ENCODE peak calls at places on chromosomes 6 and 20, in six cellular contexts. G is GM23248, B is endodermal cell, O is heart left ventricle, W is kidney, P is Peyer's patch. R is an unnamed sample.

GRCh38 chr6:142294681-142295080 is 7.1 kb upstream of the ADGRG6 start:
- DNase-seq in G (no peak), B (no peak), O (no peak), W (no peak), P (no peak), R (no peak)

GRCh38 chr6:24640166-24640565 is 5.8 kb downstream of the KIAA0319 start:
- DNase-seq in G (no peak), B (no peak), O (no peak), W (no peak), P (no peak), R (no peak)

GRCh38 chr6:53309897-53310291 is 38.9 kb downstream of the ELOVL5 start:
- DNase-seq in G (no peak), B (no peak), O (no peak), W (no peak), P (no peak), R (no peak)

GRCh38 chr20:61246269-61246668 is 5.8 kb upstream of the CDH4 start:
- DNase-seq in G (no peak), B (no peak), O (no peak), W (no peak), P (no peak), R (no peak)

GRCh38 chr6:166616261-166617226 is 10.5 kb downstream of the RPS6KA2 start:
- DNase-seq in G (no peak), B (peak), O (no peak), W (no peak), P (peak), R (no peak)

GRCh38 chr20:62487564-62488086 is 11.8 kb upstream of the GATA5 start:
- DNase-seq in G (no peak), B (peak), O (no peak), W (no peak), P (no peak), R (peak)

GRCh38 chr6:170296746-170297576 is 6.1 kb upstream of the DLL1 start:
- DNase-seq in G (no peak), B (peak), O (no peak), W (no peak), P (no peak), R (peak)

GRCh38 chr6:49826743-49827406 is 39.5 kb downstream of the CRISP1 start:
- DNase-seq in G (no peak), B (no peak), O (no peak), W (no peak), P (no peak), R (no peak)

GRCh38 chr20:49122920-49123319 is 65.2 kb downstream of the STAU1 start:
- DNase-seq in G (no peak), B (no peak), O (no peak), W (no peak), P (no peak), R (no peak)

GRCh38 chr6:16712931-16713484 is 48.3 kb downstream of the ATXN1 start:
- DNase-seq in G (peak), B (peak), O (no peak), W (no peak), P (no peak), R (peak)

GRCh38 chr6:107128175-107128574 is 12.9 kb upstream of the BEND3 start:
- DNase-seq in G (peak), B (no peak), O (no peak), W (no peak), P (no peak), R (no peak)

GRCh38 chr6:24876496-24877465 is 59.0 kb downstream of the RIPOR2 start:
- DNase-seq in G (no peak), B (peak), O (no peak), W (no peak), P (no peak), R (no peak)

GRCh38 chr6:126804255-126805064 is 314.0 kb upstream of the RSPO3 start:
- DNase-seq in G (peak), B (peak), O (no peak), W (no peak), P (no peak), R (peak)

GRCh38 chr20:44594730-44595129 is 12.4 kb downstream of the PKIG start:
- DNase-seq in G (peak), B (no peak), O (no peak), W (no peak), P (no peak), R (no peak)

GRCh38 chr6:131954099-131954774 is 3.1 kb upstream of the CCN2 start:
- DNase-seq in G (peak), B (no peak), O (no peak), W (no peak), P (no peak), R (no peak)

GRCh38 chr6:26432622-26433021 is 7.7 kb upstream of the BTN3A3 start:
- DNase-seq in G (peak), B (no peak), O (no peak), W (no peak), P (no peak), R (no peak)

GRCh38 chr6:44251576-44252524 is 4.9 kb downstream of the HSP90AB1 start:
- DNase-seq in G (no peak), B (no peak), O (no peak), W (no peak), P (no peak), R (no peak)

GRCh38 chr6:28710466-28711191 is 184.9 kb downstream of the GPX5 start:
- DNase-seq in G (no peak), B (peak), O (no peak), W (no peak), P (no peak), R (no peak)

GRCh38 chr6:106608080-106608668 is 21.1 kb downstream of the RTN4IP1 start:
- DNase-seq in G (peak), B (peak), O (no peak), W (no peak), P (no peak), R (peak)

GRCh38 chr6:25193865-25194679 is 85.1 kb upstream of the CARMIL1 start:
- DNase-seq in G (peak), B (no peak), O (no peak), W (no peak), P (no peak), R (no peak)

GRCh38 chr20:32779500-32780215 is 17.5 kb downstream of the DNMT3B start:
- DNase-seq in G (no peak), B (peak), O (no peak), W (no peak), P (no peak), R (no peak)

GRCh38 chr6:35663001-35663400 is 25.7 kb downstream of the FKBP5 start:
- DNase-seq in G (peak), B (peak), O (no peak), W (no peak), P (no peak), R (peak)
- H3K27ac ChIP-seq in G (peak), B (peak), O (no peak), W (no peak), P (no peak), R (peak)

GRCh38 chr6:42260424-42260888 is 42.8 kb upstream of the MRPS10 start:
- DNase-seq in G (no peak), B (peak), O (no peak), W (peak), P (no peak), R (no peak)

GRCh38 chr6:42263165-42263852 is 45.6 kb upstream of the MRPS10 start:
- DNase-seq in G (no peak), B (peak), O (no peak), W (peak), P (no peak), R (no peak)

GRCh38 chr6:42259286-42259685 is 41.6 kb upstream of the MRPS10 start:
- DNase-seq in G (no peak), B (no peak), O (no peak), W (peak), P (no peak), R (no peak)

GRCh38 chr6:42259841-42260395 is 42.3 kb upstream of the MRPS10 start:
- DNase-seq in G (no peak), B (no peak), O (no peak), W (peak), P (no peak), R (peak)

DNA sequence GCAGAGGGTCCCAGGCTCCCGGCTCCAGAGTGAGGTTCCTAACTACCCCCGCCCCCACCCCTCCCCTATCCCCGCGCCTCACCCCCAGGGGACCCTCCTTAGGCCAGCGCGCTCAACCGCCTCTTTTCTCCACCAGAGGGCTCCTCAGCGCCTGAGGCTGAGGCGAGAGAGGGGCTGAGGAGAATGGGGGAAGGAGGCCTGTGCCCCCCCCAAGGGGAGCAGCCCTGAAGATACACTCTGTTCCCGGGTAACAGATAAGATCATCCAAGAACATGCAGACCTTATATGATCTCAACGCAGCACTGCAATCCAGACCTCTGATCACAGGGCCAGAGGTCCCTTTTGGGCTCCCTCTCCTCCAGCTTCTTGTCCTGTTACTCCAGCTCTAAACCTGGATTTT is 43.3 kb upstream of the MRPS10 start:
- DNase-seq in G (peak), B (peak), O (no peak), W (peak), P (peak), R (peak)
- H3K4me3 ChIP-seq in G (no peak), B (no peak), O (no peak), W (no peak), P (no peak), R (no peak)

GRCh38 chr6:12011276-12012112 is 618 bp upstream of the HIVEP1 start:
- DNase-seq in G (peak), B (peak), O (peak), W (peak), P (peak), R (peak)
- H3K27ac ChIP-seq in G (peak), B (peak), O (peak), W (peak), P (peak), R (peak)

DNA sequence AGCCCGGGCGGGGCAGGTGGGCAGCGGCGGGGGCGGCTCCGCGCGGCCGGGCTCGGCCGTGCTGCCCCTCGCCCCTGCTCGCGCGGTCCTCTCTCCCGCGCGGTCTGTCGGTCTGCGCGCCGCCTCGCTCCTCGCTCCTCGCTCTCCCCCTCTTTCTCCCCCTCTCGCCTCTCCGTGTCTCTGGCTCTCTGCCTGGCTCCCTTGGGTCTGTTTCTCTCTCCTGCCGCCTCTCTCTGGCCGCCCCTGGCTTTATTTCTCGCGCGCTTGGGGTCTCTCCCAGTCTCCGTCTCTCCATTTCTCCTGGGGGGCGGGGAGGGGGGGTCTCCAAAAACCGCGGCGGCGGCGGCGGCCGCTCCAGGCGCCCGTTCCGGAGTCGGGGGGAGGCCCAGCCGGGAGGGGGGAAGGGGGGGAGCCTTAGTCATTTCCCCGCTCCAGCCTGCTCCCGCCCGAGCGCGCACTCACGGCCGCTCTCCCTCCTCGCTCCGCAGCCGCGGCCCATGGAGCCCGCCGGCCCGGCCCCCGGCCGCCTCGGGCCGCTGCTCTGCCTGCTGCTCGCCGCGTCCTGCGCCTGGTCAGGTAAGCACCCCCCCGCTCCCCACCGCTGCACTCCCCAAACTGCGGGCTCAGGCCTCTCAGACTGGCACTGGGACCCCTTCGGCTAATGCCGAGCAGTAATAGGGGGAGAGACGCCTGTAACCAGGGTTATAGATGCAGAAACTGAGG is at the start of gene SIRPA:
- DNase-seq in G (peak), B (peak), O (peak), W (peak), P (peak), R (peak)
- H3K4me3 ChIP-seq in G (peak), B (peak), O (peak), W (peak), P (peak), R (peak)

DNA sequence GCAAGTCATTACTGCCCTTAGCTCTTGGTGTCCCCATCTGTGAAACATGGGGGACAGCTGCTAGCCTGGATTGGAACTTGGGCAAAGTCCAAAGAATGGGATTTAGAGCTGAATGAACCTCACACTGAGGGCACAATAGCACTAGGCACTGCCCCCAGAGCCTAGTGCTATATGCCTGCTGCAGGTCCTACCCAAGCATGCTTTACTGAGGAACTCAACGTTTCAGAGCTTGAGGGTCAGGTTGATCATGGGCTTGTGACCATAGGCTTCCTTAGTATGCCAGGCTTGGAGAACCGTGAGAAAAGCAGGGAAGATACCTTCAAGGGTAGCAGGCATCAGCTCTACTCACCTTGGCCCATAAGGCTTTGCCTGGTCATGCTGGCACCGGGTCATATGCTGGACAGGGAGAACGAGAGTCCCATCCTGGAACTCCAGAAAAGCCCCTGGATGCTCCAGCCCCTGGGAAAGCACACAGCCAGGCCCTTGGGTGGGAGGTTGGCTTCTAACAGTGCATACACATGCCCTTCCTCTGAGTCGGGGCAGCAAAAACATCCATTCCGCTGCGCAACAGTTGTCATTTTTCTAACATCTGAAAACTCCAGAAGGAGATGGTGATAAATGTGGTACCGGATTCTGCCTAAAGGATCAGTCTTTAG is 29.7 kb downstream of the EIF2S2 start:
- DNase-seq in G (no peak), B (no peak), O (no peak), W (no peak), P (no peak), R (no peak)
- H3K27ac ChIP-seq in G (peak), B (no peak), O (peak), W (no peak), P (no peak), R (peak)

DNA sequence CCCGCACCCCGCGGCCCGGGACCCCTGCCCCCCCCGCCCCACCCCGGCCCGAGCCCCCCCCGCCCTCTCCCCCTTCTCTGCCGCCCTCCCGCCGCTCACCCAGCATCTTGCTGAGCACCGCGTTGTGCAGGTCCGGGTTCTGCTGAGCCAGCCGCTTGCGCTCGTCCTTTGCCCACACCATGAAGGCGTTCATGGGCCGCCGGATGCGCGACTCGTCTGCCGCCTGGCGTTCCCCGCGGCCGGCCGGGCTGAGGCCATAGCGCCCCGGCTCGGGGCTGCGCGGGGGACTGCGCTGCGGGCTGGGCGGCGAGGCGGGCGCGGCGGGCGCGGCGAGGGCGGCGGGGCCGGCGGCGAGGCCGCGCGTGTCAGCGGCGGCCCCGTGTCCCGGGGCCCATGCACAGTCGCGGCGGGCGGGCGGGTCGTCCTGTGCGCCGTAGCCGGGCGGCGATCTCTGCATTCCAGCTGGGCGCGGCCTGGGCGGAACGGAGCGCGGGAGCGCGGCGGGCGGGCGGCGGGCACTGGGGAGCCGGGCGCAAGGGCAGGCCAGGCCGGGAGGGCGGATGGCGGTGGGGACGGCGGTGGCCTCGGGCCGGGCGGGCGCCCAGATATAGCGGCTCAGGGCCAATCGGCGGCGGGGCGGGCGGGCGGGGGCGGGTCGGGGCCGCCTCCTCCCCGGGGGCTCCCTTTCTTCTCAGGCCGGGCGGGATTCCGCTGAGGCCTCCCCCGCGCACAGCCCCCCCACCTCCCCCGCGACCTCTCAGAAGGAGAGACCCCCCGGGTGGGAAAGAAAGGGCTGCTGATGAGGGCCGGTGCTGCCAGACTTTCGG is at the start of gene SOX18:
- DNase-seq in G (peak), B (peak), O (no peak), W (peak), P (no peak), R (no peak)
- H3K4me3 ChIP-seq in G (no peak), B (peak), O (peak), W (no peak), P (peak), R (no peak)

GRCh38 chr6:46949662-46950280 is 28.0 kb upstream of the ADGRF5 start:
- DNase-seq in G (no peak), B (no peak), O (peak), W (peak), P (peak), R (peak)
- H3K27ac ChIP-seq in G (no peak), B (no peak), O (peak), W (peak), P (no peak), R (no peak)

GRCh38 chr20:34999782-35000181 is 44.1 kb downstream of the MYH7B start:
- DNase-seq in G (no peak), B (no peak), O (no peak), W (no peak), P (no peak), R (no peak)

GRCh38 chr20:34997171-34997570 is 41.5 kb downstream of the MYH7B start:
- DNase-seq in G (no peak), B (peak), O (peak), W (no peak), P (peak), R (no peak)

GRCh38 chr20:34999021-34999451 is 43.4 kb downstream of the MYH7B start:
- DNase-seq in G (no peak), B (no peak), O (peak), W (no peak), P (no peak), R (no peak)

GRCh38 chr20:34997774-34998173 is 42.1 kb downstream of the MYH7B start:
- DNase-seq in G (no peak), B (no peak), O (no peak), W (no peak), P (no peak), R (no peak)

DNA sequence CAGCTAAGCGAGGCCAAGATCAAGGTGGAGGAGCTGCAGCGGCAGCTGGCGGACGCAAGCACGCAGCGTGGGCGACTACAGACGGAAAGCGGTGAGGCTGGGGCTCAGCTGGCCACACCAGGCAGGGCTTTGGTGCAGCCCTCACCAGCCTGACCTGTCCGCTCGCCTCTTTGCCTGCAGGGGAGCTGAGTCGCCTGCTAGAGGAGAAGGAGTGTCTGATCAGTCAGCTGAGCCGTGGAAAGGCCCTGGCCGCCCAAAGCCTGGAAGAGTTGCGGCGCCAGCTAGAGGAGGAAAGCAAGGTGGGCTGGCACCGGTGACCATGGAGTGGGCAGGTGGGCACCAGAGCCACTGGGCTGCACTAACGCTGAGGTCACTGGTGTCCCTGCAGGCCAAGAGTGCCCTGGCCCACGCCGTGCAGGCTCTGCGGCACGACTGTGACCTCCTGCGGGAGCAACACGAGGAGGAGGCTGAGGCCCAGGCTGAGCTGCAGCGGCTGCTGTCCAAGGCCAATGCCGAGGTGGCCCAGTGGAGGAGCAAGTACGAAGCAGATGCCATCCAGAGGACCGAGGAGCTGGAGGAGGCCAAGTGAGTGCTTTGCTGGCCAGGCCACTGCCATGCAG is 42.8 kb downstream of the MYH7B start:
- DNase-seq in G (no peak), B (peak), O (peak), W (no peak), P (no peak), R (no peak)
- H3K4me3 ChIP-seq in G (no peak), B (no peak), O (no peak), W (no peak), P (no peak), R (no peak)